ENCODE peak calls at places on chromosomes 2 and 18, in six cellular contexts. One of them, this sample, is unnamed.

GRCh38 chr2:145918951-145919350 is 1399.0 kb upstream of the ZEB2 start:
- DNase-seq in progenitor cell of endocrine pancreas: no peak
- DNase-seq in fibroblast of pulmonary artery: no peak
- DNase-seq in right lobe of liver: no peak
- DNase-seq in heart left ventricle: no peak
- DNase-seq in activated B cell treated with CpG ODN at 0.5 μM for 24 hours: no peak
- DNase-seq in this sample: no peak

GRCh38 chr2:69617744-69618143 is 25.8 kb downstream of the AAK1 start:
- DNase-seq in progenitor cell of endocrine pancreas: no peak
- DNase-seq in fibroblast of pulmonary artery: no peak
- DNase-seq in right lobe of liver: no peak
- DNase-seq in heart left ventricle: no peak
- DNase-seq in activated B cell treated with CpG ODN at 0.5 μM for 24 hours: no peak
- DNase-seq in this sample: no peak

GRCh38 chr2:181685150-181685688 is 4.9 kb upstream of the NEUROD1 start:
- DNase-seq in progenitor cell of endocrine pancreas: no peak
- DNase-seq in fibroblast of pulmonary artery: peak
- DNase-seq in right lobe of liver: no peak
- DNase-seq in heart left ventricle: no peak
- DNase-seq in activated B cell treated with CpG ODN at 0.5 μM for 24 hours: no peak
- DNase-seq in this sample: no peak

GRCh38 chr2:28300489-28300888 is 92.2 kb upstream of the FOSL2 start:
- DNase-seq in progenitor cell of endocrine pancreas: no peak
- DNase-seq in fibroblast of pulmonary artery: peak
- DNase-seq in right lobe of liver: no peak
- DNase-seq in heart left ventricle: no peak
- DNase-seq in activated B cell treated with CpG ODN at 0.5 μM for 24 hours: no peak
- DNase-seq in this sample: peak

GRCh38 chr18:8662574-8663255 is 42.6 kb upstream of the MTCL1 start:
- DNase-seq in progenitor cell of endocrine pancreas: no peak
- DNase-seq in fibroblast of pulmonary artery: no peak
- DNase-seq in right lobe of liver: no peak
- DNase-seq in heart left ventricle: no peak
- DNase-seq in activated B cell treated with CpG ODN at 0.5 μM for 24 hours: no peak
- DNase-seq in this sample: no peak

GRCh38 chr2:97774425-97774824 is 61.0 kb downstream of the ZAP70 start:
- DNase-seq in progenitor cell of endocrine pancreas: peak
- DNase-seq in fibroblast of pulmonary artery: peak
- DNase-seq in right lobe of liver: no peak
- DNase-seq in heart left ventricle: no peak
- DNase-seq in activated B cell treated with CpG ODN at 0.5 μM for 24 hours: no peak
- DNase-seq in this sample: no peak

GRCh38 chr2:176584333-176584732 is 315.1 kb downstream of the MTX2 start:
- DNase-seq in progenitor cell of endocrine pancreas: no peak
- DNase-seq in fibroblast of pulmonary artery: peak
- DNase-seq in right lobe of liver: no peak
- DNase-seq in heart left ventricle: no peak
- DNase-seq in activated B cell treated with CpG ODN at 0.5 μM for 24 hours: no peak
- DNase-seq in this sample: peak

GRCh38 chr18:55402731-55403405 is 185.1 kb downstream of the TCF4 start:
- DNase-seq in progenitor cell of endocrine pancreas: no peak
- DNase-seq in fibroblast of pulmonary artery: peak
- DNase-seq in right lobe of liver: no peak
- DNase-seq in heart left ventricle: no peak
- DNase-seq in activated B cell treated with CpG ODN at 0.5 μM for 24 hours: no peak
- DNase-seq in this sample: no peak

GRCh38 chr2:68837164-68837860 is 33.9 kb downstream of the BMP10 start:
- DNase-seq in progenitor cell of endocrine pancreas: peak
- DNase-seq in fibroblast of pulmonary artery: peak
- DNase-seq in right lobe of liver: peak
- DNase-seq in heart left ventricle: peak
- DNase-seq in activated B cell treated with CpG ODN at 0.5 μM for 24 hours: peak
- DNase-seq in this sample: no peak

GRCh38 chr2:70613510-70613909 is 59.9 kb upstream of the TGFA start:
- DNase-seq in progenitor cell of endocrine pancreas: no peak
- DNase-seq in fibroblast of pulmonary artery: no peak
- DNase-seq in right lobe of liver: no peak
- DNase-seq in heart left ventricle: no peak
- DNase-seq in activated B cell treated with CpG ODN at 0.5 μM for 24 hours: no peak
- DNase-seq in this sample: no peak

GRCh38 chr18:69152436-69152835 is 248.3 kb upstream of the DOK6 start:
- DNase-seq in progenitor cell of endocrine pancreas: no peak
- DNase-seq in fibroblast of pulmonary artery: no peak
- DNase-seq in right lobe of liver: no peak
- DNase-seq in heart left ventricle: no peak
- DNase-seq in activated B cell treated with CpG ODN at 0.5 μM for 24 hours: no peak
- DNase-seq in this sample: no peak

GRCh38 chr2:239864247-239865058 is 160.7 kb downstream of the NDUFA10 start:
- DNase-seq in progenitor cell of endocrine pancreas: no peak
- DNase-seq in fibroblast of pulmonary artery: no peak
- DNase-seq in right lobe of liver: no peak
- DNase-seq in heart left ventricle: no peak
- DNase-seq in activated B cell treated with CpG ODN at 0.5 μM for 24 hours: no peak
- DNase-seq in this sample: no peak

GRCh38 chr18:39434223-39434622 is 1868.6 kb upstream of the CELF4 start:
- DNase-seq in progenitor cell of endocrine pancreas: no peak
- DNase-seq in fibroblast of pulmonary artery: peak
- DNase-seq in right lobe of liver: no peak
- DNase-seq in heart left ventricle: no peak
- DNase-seq in activated B cell treated with CpG ODN at 0.5 μM for 24 hours: no peak
- DNase-seq in this sample: no peak
- TF ChIP-seq CTCF in progenitor cell of endocrine pancreas: no peak
- TF ChIP-seq CTCF in fibroblast of pulmonary artery: no peak
- TF ChIP-seq CTCF in right lobe of liver: no peak
- TF ChIP-seq CTCF in heart left ventricle: no peak
- TF ChIP-seq CTCF in activated B cell treated with CpG ODN at 0.5 μM for 24 hours: no peak
- TF ChIP-seq CTCF in this sample: no peak

DNA sequence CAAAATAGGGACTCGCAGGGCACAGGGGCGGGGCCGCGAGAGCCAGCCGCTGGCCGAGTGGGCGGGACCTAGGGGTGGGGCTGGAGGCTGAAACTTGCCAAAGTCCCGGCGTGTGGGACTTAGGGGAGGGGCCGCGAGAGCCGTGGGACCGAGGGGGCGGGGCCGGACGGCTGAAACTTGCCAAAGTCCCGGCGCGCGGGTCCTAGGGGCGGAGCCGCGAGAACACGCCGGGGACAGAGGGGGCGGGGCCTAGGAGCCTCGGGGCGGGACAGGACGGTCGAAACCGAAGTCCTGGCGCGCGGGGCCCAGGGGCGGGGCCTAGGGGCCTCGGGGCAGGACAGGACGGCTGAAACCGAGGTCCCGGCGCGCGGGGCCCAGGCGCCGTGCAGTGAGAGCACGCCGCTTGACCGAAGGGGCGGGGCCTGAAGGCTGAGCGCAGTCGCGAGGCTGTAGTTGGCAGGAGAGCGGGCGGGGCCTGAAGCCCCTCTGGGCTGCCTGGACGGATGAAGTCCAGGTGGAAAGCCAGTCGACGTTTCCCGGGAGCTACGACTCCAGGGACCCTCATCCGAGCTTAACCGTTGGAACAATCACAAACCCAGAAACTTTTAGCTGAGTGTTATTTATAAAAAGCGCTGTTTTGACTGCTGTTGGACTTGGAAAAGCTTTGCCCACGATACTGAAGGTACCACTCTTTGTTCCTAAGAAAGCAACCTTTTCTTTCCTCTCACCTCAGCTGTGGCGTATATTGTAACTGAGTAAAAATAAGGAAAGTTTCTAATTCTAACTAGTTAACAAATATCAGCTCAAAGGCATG is 475 bp upstream of the BARD1 start:
- DNase-seq in progenitor cell of endocrine pancreas: peak
- DNase-seq in fibroblast of pulmonary artery: peak
- DNase-seq in right lobe of liver: peak
- DNase-seq in heart left ventricle: peak
- DNase-seq in activated B cell treated with CpG ODN at 0.5 μM for 24 hours: peak
- DNase-seq in this sample: peak
- TF ChIP-seq CTCF in progenitor cell of endocrine pancreas: no peak
- TF ChIP-seq CTCF in fibroblast of pulmonary artery: no peak
- TF ChIP-seq CTCF in right lobe of liver: no peak
- TF ChIP-seq CTCF in heart left ventricle: no peak
- TF ChIP-seq CTCF in activated B cell treated with CpG ODN at 0.5 μM for 24 hours: no peak
- TF ChIP-seq CTCF in this sample: no peak

DNA sequence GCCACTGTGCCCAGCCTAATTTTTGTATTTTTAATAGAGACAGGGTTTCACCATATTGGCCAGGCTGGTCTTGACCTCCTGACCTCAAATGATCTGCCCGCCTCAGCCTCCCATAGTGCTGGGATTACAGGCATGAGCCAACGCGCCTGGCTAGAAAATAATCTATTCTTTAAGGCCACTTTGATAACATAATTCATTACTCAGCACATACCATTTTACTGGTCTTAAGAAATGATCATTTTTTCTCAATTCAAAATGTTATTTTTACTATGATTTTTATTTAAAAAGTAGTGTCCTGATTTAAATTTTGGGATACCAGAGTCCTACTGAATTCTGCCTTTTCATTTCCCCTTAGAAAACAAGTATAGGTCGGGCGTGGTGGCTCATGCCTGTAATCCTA is 27.0 kb upstream of the ADAM17 start:
- DNase-seq in progenitor cell of endocrine pancreas: no peak
- DNase-seq in fibroblast of pulmonary artery: no peak
- DNase-seq in right lobe of liver: no peak
- DNase-seq in heart left ventricle: no peak
- DNase-seq in activated B cell treated with CpG ODN at 0.5 μM for 24 hours: no peak
- DNase-seq in this sample: no peak
- TF ChIP-seq CTCF in progenitor cell of endocrine pancreas: no peak
- TF ChIP-seq CTCF in fibroblast of pulmonary artery: no peak
- TF ChIP-seq CTCF in right lobe of liver: no peak
- TF ChIP-seq CTCF in heart left ventricle: no peak
- TF ChIP-seq CTCF in activated B cell treated with CpG ODN at 0.5 μM for 24 hours: no peak
- TF ChIP-seq CTCF in this sample: no peak

DNA sequence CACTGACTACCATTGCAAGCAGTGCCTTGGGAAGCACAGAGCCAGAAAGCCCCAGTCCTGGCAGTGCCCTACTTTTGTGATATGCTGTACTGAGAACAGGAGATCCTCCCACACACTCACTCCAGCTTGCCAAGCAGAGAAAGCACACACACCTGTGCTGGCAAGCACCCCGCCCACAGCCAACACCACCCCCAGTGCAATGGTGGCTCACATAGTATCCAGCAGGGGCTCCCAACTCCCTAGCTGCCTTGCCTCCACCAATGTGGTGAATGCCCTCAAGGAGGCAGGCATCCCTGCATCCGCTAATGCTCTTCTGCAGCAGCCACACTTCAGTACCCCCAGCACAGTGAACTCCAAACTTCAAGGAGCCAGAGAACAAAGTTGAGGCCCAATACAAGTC is 1655.8 kb downstream of the SUCLG1 start:
- DNase-seq in progenitor cell of endocrine pancreas: no peak
- DNase-seq in fibroblast of pulmonary artery: no peak
- DNase-seq in right lobe of liver: no peak
- DNase-seq in heart left ventricle: no peak
- DNase-seq in activated B cell treated with CpG ODN at 0.5 μM for 24 hours: no peak
- DNase-seq in this sample: no peak
- TF ChIP-seq CTCF in progenitor cell of endocrine pancreas: no peak
- TF ChIP-seq CTCF in fibroblast of pulmonary artery: no peak
- TF ChIP-seq CTCF in right lobe of liver: no peak
- TF ChIP-seq CTCF in heart left ventricle: no peak
- TF ChIP-seq CTCF in activated B cell treated with CpG ODN at 0.5 μM for 24 hours: no peak
- TF ChIP-seq CTCF in this sample: no peak

DNA sequence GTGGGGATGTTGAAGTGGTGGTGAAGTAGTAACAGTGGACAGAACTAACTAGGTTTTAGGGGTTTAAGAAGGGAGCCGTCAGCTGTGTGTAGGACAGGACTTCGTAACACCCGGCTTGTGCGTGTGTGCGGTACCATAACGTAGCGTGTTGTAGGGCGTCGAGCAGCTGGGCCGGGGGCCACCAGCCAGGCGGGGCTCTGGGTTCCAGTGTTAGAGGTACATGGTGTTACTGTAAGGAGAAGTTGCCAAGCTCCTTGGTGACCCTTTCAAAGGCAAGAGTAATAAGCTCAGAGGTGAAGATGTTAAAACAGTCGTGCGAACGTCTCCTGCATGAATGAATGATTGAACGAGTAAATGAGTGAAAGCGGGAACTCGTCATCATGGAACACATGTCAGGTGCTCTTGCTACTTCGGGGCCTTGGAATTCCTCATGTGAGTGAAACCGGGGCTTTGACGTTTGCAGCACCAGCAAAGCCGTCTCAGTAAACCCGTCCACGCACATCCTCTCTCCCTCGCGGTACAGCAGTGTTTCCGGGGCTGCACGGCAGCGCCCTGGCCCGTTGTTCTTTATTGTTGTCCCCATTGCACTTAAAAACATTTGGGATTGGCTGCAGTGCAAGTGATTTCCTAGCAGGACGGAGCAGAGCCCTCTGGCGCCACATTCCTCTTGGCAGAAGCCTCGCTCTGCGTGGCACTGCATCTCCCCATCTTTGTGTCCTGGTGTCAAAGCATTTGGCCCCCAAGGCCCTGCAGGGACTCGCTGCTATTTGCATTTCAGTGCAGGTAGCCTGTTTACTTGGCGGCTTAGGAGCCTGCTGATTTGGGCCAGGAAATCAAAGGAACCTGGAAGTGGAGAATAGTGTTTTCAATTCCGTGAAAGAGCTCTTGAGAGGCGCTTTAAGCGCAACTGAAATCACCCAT is 115.0 kb downstream of the GBX2 start:
- DNase-seq in progenitor cell of endocrine pancreas: no peak
- DNase-seq in fibroblast of pulmonary artery: no peak
- DNase-seq in right lobe of liver: no peak
- DNase-seq in heart left ventricle: no peak
- DNase-seq in activated B cell treated with CpG ODN at 0.5 μM for 24 hours: no peak
- DNase-seq in this sample: no peak
- TF ChIP-seq CTCF in progenitor cell of endocrine pancreas: no peak
- TF ChIP-seq CTCF in fibroblast of pulmonary artery: no peak
- TF ChIP-seq CTCF in right lobe of liver: no peak
- TF ChIP-seq CTCF in heart left ventricle: no peak
- TF ChIP-seq CTCF in activated B cell treated with CpG ODN at 0.5 μM for 24 hours: no peak
- TF ChIP-seq CTCF in this sample: no peak

GRCh38 chr2:53200072-53200471 is 567.5 kb upstream of the CHAC2 start:
- DNase-seq in progenitor cell of endocrine pancreas: no peak
- DNase-seq in fibroblast of pulmonary artery: no peak
- DNase-seq in right lobe of liver: no peak
- DNase-seq in heart left ventricle: no peak
- DNase-seq in activated B cell treated with CpG ODN at 0.5 μM for 24 hours: no peak
- DNase-seq in this sample: no peak

GRCh38 chr2:53202063-53202462 is 565.5 kb upstream of the CHAC2 start:
- DNase-seq in progenitor cell of endocrine pancreas: no peak
- DNase-seq in fibroblast of pulmonary artery: peak
- DNase-seq in right lobe of liver: no peak
- DNase-seq in heart left ventricle: no peak
- DNase-seq in activated B cell treated with CpG ODN at 0.5 μM for 24 hours: no peak
- DNase-seq in this sample: peak
- TF ChIP-seq CTCF in progenitor cell of endocrine pancreas: no peak
- TF ChIP-seq CTCF in fibroblast of pulmonary artery: peak
- TF ChIP-seq CTCF in right lobe of liver: no peak
- TF ChIP-seq CTCF in heart left ventricle: peak
- TF ChIP-seq CTCF in activated B cell treated with CpG ODN at 0.5 μM for 24 hours: no peak
- TF ChIP-seq CTCF in this sample: peak

DNA sequence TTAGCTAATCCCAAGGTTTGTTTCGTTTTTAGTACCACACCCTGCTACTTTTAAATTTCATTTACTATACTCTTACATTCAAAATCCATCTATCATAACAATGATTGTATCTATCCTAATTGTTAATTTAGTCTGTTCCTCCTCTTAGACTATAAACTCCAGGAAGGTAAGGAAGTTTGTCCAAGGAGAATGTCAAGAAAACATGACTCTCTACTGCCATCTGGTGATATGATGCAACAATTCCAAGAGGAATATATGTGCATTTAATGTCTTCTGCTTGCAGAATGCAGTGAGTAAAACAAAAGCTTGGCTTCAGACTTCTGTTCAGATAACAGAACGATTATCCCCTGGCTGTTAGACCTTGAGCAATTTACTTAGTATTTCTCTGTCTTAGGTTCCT is 1267.1 kb downstream of the LRP1B start:
- DNase-seq in progenitor cell of endocrine pancreas: no peak
- DNase-seq in fibroblast of pulmonary artery: peak
- DNase-seq in right lobe of liver: no peak
- DNase-seq in heart left ventricle: no peak
- DNase-seq in activated B cell treated with CpG ODN at 0.5 μM for 24 hours: no peak
- DNase-seq in this sample: peak
- TF ChIP-seq CTCF in progenitor cell of endocrine pancreas: peak
- TF ChIP-seq CTCF in fibroblast of pulmonary artery: peak
- TF ChIP-seq CTCF in right lobe of liver: peak
- TF ChIP-seq CTCF in heart left ventricle: peak
- TF ChIP-seq CTCF in activated B cell treated with CpG ODN at 0.5 μM for 24 hours: no peak
- TF ChIP-seq CTCF in this sample: peak